ENCODE peak calls at places on chromosomes 16 and 17, in four cellular contexts. C, K, S and W are unnamed samples.

GRCh38 chr17:27569257-27569722 is 61.7 kb upstream of the LGALS9 start:
- DNase-seq in C (peak), K (no peak), S (no peak), W (peak)

GRCh38 chr16:1781254-1781653 is 1.1 kb downstream of the SPSB3 start:
- DNase-seq in C (no peak), K (no peak), S (no peak), W (no peak)

GRCh38 chr16:88315543-88316105 is 67.1 kb upstream of the ZNF469 start:
- DNase-seq in C (no peak), K (no peak), S (peak), W (peak)

GRCh38 chr17:49210158-49211029 is at the start of the genes ABI3 and GNGT2:
- DNase-seq in C (no peak), K (peak), S (no peak), W (no peak)

GRCh38 chr17:64332502-64332901 is 58.2 kb downstream of the PECAM1 start:
- DNase-seq in C (no peak), K (no peak), S (no peak), W (no peak)

GRCh38 chr17:74838275-74838674 is 21.4 kb downstream of the GRIN2C start:
- DNase-seq in C (no peak), K (no peak), S (no peak), W (no peak)

GRCh38 chr16:83296505-83296904 is 511.3 kb upstream of the HSBP1 start:
- DNase-seq in C (no peak), K (no peak), S (no peak), W (no peak)

GRCh38 chr17:82687375-82687861 is 11.1 kb downstream of the RAB40B start:
- DNase-seq in C (no peak), K (peak), S (no peak), W (no peak)

GRCh38 chr17:62735027-62735651 is 73.0 kb downstream of the MARCHF10 start:
- DNase-seq in C (no peak), K (no peak), S (no peak), W (no peak)

GRCh38 chr16:65121870-65122723 is at the start of gene CDH11:
- DNase-seq in C (no peak), K (no peak), S (no peak), W (no peak)

GRCh38 chr16:74521691-74522090 is 85.2 kb downstream of the GLG1 start:
- DNase-seq in C (no peak), K (no peak), S (no peak), W (no peak)

GRCh38 chr17:79843917-79844815 is 4.9 kb upstream of the CBX4 start:
- DNase-seq in C (peak), K (no peak), S (no peak), W (no peak)

GRCh38 chr17:18004901-18005305 is 32.2 kb downstream of the DRC3 start:
- DNase-seq in C (peak), K (no peak), S (no peak), W (no peak)

GRCh38 chr17:80064696-80065095 is 28.3 kb downstream of the CCDC40 start:
- DNase-seq in C (no peak), K (no peak), S (no peak), W (no peak)

GRCh38 chr17:29677139-29677834 is 54.6 kb upstream of the CORO6 start:
- DNase-seq in C (no peak), K (no peak), S (no peak), W (no peak)

GRCh38 chr17:79631640-79632431 is 21.0 kb upstream of the RBFOX3 start:
- DNase-seq in C (peak), K (no peak), S (no peak), W (no peak)

GRCh38 chr17:7235693-7236665 is 1.7 kb upstream of the DVL2 start:
- DNase-seq in C (no peak), K (no peak), S (no peak), W (peak)

GRCh38 chr17:66255112-66255511 is 25.9 kb upstream of the APOH start:
- DNase-seq in C (peak), K (no peak), S (peak), W (peak)
- TF ChIP-seq TARDBP in C (no peak), K (no peak), S (peak), W (no peak)

GRCh38 chr16:67660564-67661028 is at the start of gene PARD6A:
- DNase-seq in C (peak), K (peak), S (peak), W (peak)

GRCh38 chr16:67658849-67659674 is 998 bp downstream of the ACD start:
- DNase-seq in C (no peak), K (no peak), S (no peak), W (no peak)

GRCh38 chr16:67661101-67661661 is 421 bp downstream of the PARD6A start:
- DNase-seq in C (no peak), K (no peak), S (no peak), W (no peak)

GRCh38 chr16:67657751-67658518 is 2.1 kb downstream of the ACD start:
- DNase-seq in C (no peak), K (no peak), S (no peak), W (no peak)

DNA sequence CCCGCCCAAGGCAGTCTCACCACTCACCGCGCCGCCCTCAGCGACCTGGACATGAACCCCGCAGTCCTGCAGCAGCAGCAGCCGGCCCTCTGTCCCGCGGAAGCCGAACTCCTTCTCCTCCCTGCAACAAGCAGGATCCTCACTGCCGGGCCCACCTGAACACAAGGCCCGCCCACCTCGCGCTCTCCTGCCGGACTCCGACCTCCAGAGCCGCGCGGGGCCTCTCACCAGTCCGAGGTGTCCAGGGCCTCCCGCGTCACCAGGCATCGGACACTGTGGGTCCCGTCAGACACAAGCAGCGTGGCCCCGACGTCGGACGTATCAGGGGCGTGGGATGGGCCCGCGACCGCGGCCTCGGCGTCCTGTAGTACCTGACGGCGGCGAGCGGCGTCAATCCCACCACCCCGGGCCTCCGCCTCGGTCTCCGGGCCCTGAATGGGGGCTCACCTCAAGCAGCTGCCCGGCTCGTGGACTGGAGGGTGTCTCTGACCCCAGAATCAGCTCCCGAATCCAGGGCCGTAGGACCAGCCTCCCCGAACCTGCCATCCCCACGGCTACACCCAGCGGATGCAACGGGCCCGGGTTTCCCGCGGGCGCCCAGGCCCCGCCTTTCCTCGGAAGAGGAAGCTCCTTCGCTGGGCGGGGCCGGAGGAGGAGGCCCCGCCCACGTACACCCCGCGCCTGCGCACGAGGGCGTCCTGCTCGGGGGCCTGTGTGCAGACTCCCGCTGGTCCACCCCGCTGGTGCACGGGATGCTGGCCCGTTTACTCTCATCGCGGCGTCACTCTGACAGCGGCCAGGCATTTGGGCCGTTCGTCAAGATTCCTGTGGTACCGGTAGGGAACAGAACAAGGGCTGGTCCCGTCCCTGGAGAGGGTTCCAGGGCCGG is at the start of gene ACD:
- DNase-seq in C (peak), K (peak), S (peak), W (peak)
- TF ChIP-seq TARDBP in C (no peak), K (no peak), S (peak), W (no peak)

GRCh38 chr17:72613411-72614292 is 478.8 kb downstream of the SLC39A11 start:
- DNase-seq in C (no peak), K (no peak), S (no peak), W (no peak)

GRCh38 chr17:72616457-72616856 is 476.0 kb downstream of the SLC39A11 start:
- DNase-seq in C (no peak), K (no peak), S (no peak), W (no peak)

GRCh38 chr17:72615627-72615991 is 476.9 kb downstream of the SLC39A11 start:
- DNase-seq in C (no peak), K (no peak), S (no peak), W (no peak)

GRCh38 chr17:72614476-72614870 is 478.0 kb downstream of the SLC39A11 start:
- DNase-seq in C (no peak), K (no peak), S (no peak), W (no peak)

DNA sequence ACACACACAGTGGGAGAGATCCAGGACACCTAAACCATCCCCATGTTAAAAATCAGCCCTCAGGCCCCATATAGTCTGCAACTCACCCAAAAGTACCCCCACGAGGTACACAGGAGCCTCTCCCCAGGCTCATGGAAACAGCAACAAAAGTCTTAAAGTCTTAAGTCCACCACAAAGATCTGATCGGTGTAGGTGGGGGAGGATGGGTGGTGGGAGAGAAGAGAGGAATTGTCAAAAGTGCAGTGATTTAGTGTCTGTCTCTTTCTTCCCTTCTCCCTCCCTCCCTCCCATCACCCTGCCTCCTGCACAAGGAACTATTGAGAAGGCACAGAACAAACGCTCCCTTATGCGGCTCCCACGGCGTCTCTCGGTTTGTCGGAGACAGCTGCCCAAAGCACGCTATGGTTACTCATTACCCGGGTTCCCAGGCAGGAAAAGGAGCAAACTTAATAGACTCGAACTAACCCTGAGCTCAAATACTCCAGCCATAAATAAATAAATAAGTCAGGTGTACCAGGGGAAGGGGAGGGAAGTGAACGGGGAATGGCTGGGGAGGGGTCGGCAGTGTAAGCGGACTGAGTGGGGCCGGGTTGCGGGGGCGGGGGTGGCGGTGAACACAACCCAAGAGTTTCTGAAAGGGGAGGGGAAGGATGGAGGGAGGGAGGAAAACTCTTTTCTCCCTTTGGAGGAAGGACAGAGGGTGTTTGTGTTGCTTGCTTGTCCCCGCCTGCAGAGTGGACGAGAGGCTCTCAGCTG is 477.4 kb downstream of the SLC39A11 start:
- DNase-seq in C (no peak), K (no peak), S (peak), W (no peak)
- TF ChIP-seq TARDBP in C (no peak), K (no peak), S (no peak), W (no peak)

GRCh38 chr16:14015017-14015416 is 56.1 kb upstream of the MRTFB start:
- DNase-seq in C (no peak), K (no peak), S (no peak), W (no peak)
- TF ChIP-seq TARDBP in C (no peak), K (no peak), S (no peak), W (no peak)